ENCODE peak calls at places on chromosomes 11 and 22, in five cellular contexts. P is heart left ventricle, G is fibroblast of lung, W is cardiac muscle cell, R is uterus. Q is an unnamed sample.

GRCh38 chr11:23233075-23233474 is 372.8 kb upstream of the CCDC179 start:
- DNase-seq in R (no peak), P (no peak), W (peak; percentile 64), G (peak; percentile 75), Q (no peak)

GRCh38 chr11:83159901-83160865 is 3.3 kb downstream of the PCF11 start:
- DNase-seq in R (no peak), P (no peak), W (peak; percentile 55), G (peak; percentile 46), Q (no peak)

GRCh38 chr11:98455500-98456186 is 565.1 kb upstream of the CNTN5 start:
- DNase-seq in G (no peak), P (no peak), W (no peak), R (no peak), Q (no peak)

GRCh38 chr11:33659370-33660139 is 41.1 kb downstream of the C11orf91 start:
- DNase-seq in W (no peak), R (no peak), G (no peak), P (no peak), Q (no peak)

GRCh38 chr22:35400335-35400680 is 368 bp downstream of the MCM5 start:
- DNase-seq in R (no peak), P (no peak), W (no peak), G (peak; percentile 1), Q (peak; percentile 48)

GRCh38 chr11:75508051-75508561 is 17.6 kb downstream of the GDPD5 start:
- DNase-seq in R (no peak), W (no peak), G (no peak), P (no peak), Q (no peak)

GRCh38 chr11:92932023-92932422 is 37.4 kb upstream of the MTNR1B start:
- DNase-seq in G (peak; percentile 30), W (peak; percentile 6), P (no peak), R (no peak), Q (no peak)

GRCh38 chr11:33687733-33688479 is 12.7 kb downstream of the C11orf91 start:
- DNase-seq in R (peak; percentile 56), P (no peak), W (peak; percentile 86), G (peak; percentile 58), Q (peak; percentile 36)

GRCh38 chr11:2669926-2670469 is 29.8 kb downstream of the KCNQ1OT1 start:
- DNase-seq in P (no peak), R (peak; percentile 3), W (no peak), G (no peak), Q (no peak)

GRCh38 chr22:23911318-23911980 is 17.3 kb downstream of the MIF start:
- DNase-seq in R (no peak), W (no peak), P (no peak), G (no peak), Q (no peak)

GRCh38 chr11:87235366-87235765 is 197.6 kb downstream of the TMEM135 start:
- DNase-seq in W (no peak), R (no peak), P (no peak), G (no peak), Q (no peak)

GRCh38 chr11:88102595-88102929 is 72.7 kb downstream of the RAB38 start:
- DNase-seq in P (no peak), G (no peak), W (peak; percentile 36), R (no peak), Q (no peak)

GRCh38 chr11:72924568-72925190 is 110.5 kb downstream of the ATG16L2 start:
- DNase-seq in R (no peak), G (peak; percentile 33), P (no peak), W (peak; percentile 74), Q (no peak)

GRCh38 chr11:80595011-80595410 is 1154.2 kb upstream of the TENM4 start:
- DNase-seq in R (no peak), G (peak; percentile 90), W (peak; percentile 81), P (no peak), Q (no peak)

GRCh38 chr22:26450453-26451185 is 21.6 kb downstream of the ASPHD2 start:
- DNase-seq in W (no peak), P (no peak), G (no peak), R (no peak), Q (no peak)

GRCh38 chr11:132024587-132025295 is 654.3 kb downstream of the NTM start:
- DNase-seq in W (peak; percentile 34), R (no peak), G (peak; percentile 92), P (no peak), Q (no peak)

GRCh38 chr11:45141631-45142030 is 4.8 kb upstream of the PRDM11 start:
- DNase-seq in R (no peak), W (no peak), G (no peak), P (no peak), Q (no peak)

GRCh38 chr22:22021160-22021750 is 38.7 kb upstream of the TOP3B start:
- DNase-seq in G (no peak), R (no peak), P (no peak), W (no peak), Q (no peak)

GRCh38 chr11:45267660-45268340 is 18.3 kb downstream of the SYT13 start:
- DNase-seq in W (no peak), G (no peak), R (no peak), P (no peak), Q (no peak)

GRCh38 chr11:69310934-69311766 is 17.2 kb downstream of the MYEOV start:
- DNase-seq in G (no peak), W (no peak), R (no peak), P (no peak), Q (no peak)

GRCh38 chr11:1387961-1388762 is 1.6 kb upstream of the BRSK2 start:
- DNase-seq in G (no peak), R (no peak), W (no peak), P (peak; percentile 55), Q (no peak)

GRCh38 chr11:41307371-41308080 is 151.9 kb downstream of the LRRC4C start:
- DNase-seq in R (no peak), W (no peak), G (no peak), P (no peak), Q (no peak)

GRCh38 chr11:41306435-41306834 is 153.0 kb downstream of the LRRC4C start:
- DNase-seq in G (peak; percentile 83), W (no peak), P (no peak), R (no peak), Q (no peak)

GRCh38 chr11:41308286-41308685 is 151.2 kb downstream of the LRRC4C start:
- DNase-seq in P (no peak), G (peak; percentile 17), R (no peak), W (no peak), Q (no peak)

GRCh38 chr11:41309111-41309522 is 150.3 kb downstream of the LRRC4C start:
- DNase-seq in W (no peak), G (no peak), P (no peak), R (no peak), Q (no peak)

GRCh38 chr11:41309716-41310115 is 149.7 kb downstream of the LRRC4C start:
- DNase-seq in P (no peak), R (no peak), W (no peak), G (no peak), Q (no peak)
- TF ChIP-seq CTCF in P (no peak), R (no peak), W (no peak), G (no peak), Q (peak; percentile 2)

GRCh38 chr22:20114506-20115475 is 1.1 kb upstream of the RANBP1 start:
- DNase-seq in P (peak; percentile 54), R (no peak), G (no peak), W (no peak), Q (no peak)

GRCh38 chr22:20113551-20114310 is 2.2 kb upstream of the RANBP1 start:
- DNase-seq in W (no peak), P (peak; percentile 58), R (no peak), G (no peak), Q (no peak)

GRCh38 chr22:20111689-20112622 is 3.9 kb upstream of the RANBP1 start:
- DNase-seq in R (no peak), P (peak; percentile 37), G (no peak), W (no peak), Q (no peak)

GRCh38 chr22:20111045-20111688 is 4.7 kb upstream of the RANBP1 start:
- DNase-seq in G (no peak), R (no peak), P (peak; percentile 47), W (peak; percentile 21), Q (peak; percentile 75)

DNA sequence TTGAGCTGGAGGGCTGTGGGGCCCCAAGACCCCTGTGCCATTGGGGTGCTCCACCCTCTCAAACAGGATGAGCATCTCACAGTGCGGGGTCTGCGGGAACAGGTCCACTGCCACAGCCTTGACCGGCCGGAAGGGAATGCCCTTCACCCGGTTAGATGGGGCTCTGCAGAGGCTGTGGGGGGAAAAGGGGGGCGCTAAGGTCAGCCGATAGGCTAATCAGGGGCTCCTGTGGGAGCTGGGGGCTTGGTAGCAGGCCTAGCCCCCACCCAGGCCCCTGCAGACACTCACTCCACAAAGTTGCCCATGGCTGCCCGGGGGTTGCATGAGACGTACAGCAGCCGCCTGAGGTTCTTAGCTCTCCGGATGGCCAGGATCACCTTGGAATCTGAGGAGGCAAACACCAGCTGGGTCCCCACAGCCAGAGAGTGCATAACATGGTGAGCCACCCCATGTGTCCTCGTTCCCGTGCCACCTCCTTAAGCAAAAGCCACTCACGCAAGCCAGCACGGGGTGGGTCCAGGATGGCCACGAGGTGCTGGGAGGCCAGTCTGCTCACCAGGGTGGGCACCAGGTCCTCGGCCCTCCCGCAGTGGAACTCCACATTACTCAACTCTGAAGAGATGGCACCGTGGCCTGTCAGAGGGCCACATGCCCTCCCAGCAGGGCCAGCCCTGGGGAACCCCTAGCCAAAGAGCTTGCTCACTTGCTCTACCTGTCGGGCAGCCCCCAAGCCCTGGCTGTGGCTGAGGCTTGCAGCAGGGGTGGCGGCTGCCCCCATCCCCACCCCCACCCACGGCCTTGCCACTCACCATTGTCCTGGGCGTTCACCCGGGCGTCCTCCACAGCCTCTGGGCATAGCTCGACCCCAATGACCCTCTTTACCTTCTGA is 3.0 kb upstream of the RANBP1 start:
- DNase-seq in G (no peak), R (no peak), P (peak; percentile 44), W (no peak), Q (no peak)
- H3K36me3 ChIP-seq in G (peaks cover 50% of the 10 kb centered on the region), R (no peaks in the 10 kb centered on the region), P (peaks cover 79% of the 10 kb centered on the region), W (peaks cover 14% of the 10 kb centered on the region), Q (peaks cover 87% of the 10 kb centered on the region)

DNA sequence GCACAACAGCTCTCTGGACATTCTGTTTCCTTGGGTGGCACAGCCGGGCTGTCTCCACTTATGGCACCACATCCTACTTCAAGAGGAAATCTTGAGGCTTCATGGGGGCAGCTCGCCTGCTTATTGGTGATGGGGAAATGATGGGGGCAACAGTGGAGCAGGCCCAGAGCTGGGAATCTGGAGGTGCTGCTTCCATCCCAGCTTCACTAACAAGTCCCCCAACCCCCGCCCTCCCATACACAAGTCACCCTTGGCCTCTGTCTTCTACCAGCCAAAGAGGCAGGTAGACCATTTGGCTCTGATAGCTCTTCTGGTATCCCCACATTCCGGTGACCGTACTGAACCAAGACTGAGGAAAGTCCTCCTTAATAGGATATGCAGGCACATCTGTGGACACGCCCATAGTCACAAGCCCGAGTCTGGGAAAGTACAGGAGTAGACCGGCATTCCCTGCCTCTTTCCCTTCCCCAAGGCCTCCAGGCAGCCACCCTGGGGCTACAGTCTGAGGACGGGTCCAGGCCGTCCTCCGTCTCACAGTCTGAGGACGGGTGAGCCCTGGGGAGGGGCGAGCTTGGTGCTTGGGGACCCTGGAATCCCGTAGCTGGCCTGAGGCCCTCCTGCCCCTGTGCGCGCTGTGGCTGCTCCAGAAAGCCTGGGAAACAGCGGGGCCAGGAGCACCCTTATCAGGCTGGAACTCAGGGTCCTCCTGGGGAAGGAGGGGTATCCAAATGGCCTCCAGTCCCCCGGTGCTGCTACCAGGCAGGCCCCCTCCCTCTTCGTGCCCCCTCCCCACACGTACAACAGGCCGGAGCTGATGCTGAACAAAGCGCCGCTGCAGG is 145.6 kb downstream of the FEZ1 start:
- DNase-seq in W (no peak), R (no peak), P (no peak), G (no peak), Q (no peak)
- TF ChIP-seq CTCF in W (no peak), R (no peak), P (no peak), G (no peak), Q (no peak)

DNA sequence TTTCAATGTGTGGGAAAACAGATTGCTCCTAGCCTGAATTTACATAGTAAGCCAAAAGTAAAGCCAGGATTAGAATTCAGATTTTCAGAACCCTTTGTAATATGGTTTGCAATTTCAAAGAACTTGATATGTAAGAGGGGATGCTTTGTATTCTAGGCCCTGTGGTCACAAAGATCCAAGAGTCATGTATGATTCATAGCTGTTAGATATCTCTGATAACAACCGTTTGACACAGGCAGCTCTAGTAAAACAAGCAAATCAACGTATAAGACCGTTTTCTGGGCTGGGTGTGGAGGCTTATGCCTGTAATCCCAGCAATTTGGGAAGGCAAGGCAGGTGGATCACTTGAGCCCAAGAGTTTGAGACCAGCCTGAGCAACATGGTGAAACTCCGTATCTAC is 79.6 kb downstream of the EMSY start:
- DNase-seq in G (peak; percentile 54), P (no peak), W (peak; percentile 15), R (no peak), Q (no peak)
- H3K36me3 ChIP-seq in G (peaks cover 1% of the 10 kb centered on the region), P (peaks cover 42% of the 10 kb centered on the region), W (peaks cover 30% of the 10 kb centered on the region), R (no peaks in the 10 kb centered on the region), Q (peaks cover 75% of the 10 kb centered on the region)

Q was measured in DND-41.